ENCODE peak calls at places on chromosomes 3 and 15, in ten cellular contexts. One of them, this sample, is unnamed.

GRCh38 chr3:146416366-146416765 is 53.0 kb downstream of the PLSCR2 start:
- DNase-seq in astrocyte of the spinal cord: no peak
- DNase-seq in tibial artery: no peak
- DNase-seq in astrocyte of the cerebellum: no peak
- DNase-seq in neural progenitor cell: no peak
- DNase-seq in cardiac muscle cell: no peak
- DNase-seq in heart left ventricle: no peak
- DNase-seq in NB4: no peak
- DNase-seq in GM23338: no peak
- DNase-seq in fibroblast of the aortic adventitia: no peak
- DNase-seq in this sample: no peak

GRCh38 chr15:101210058-101210457 is 41.8 kb downstream of the CHSY1 start:
- DNase-seq in astrocyte of the cerebellum: no peak
- DNase-seq in GM23338: no peak
- DNase-seq in astrocyte of the spinal cord: no peak
- DNase-seq in fibroblast of the aortic adventitia: no peak
- DNase-seq in cardiac muscle cell: no peak
- DNase-seq in NB4: no peak
- DNase-seq in neural progenitor cell: no peak
- DNase-seq in tibial artery: no peak
- DNase-seq in heart left ventricle: no peak
- DNase-seq in this sample: no peak

GRCh38 chr15:36432162-36432561 is 147.3 kb upstream of the CDIN1 start:
- DNase-seq in heart left ventricle: no peak
- DNase-seq in tibial artery: no peak
- DNase-seq in fibroblast of the aortic adventitia: no peak
- DNase-seq in neural progenitor cell: no peak
- DNase-seq in cardiac muscle cell: no peak
- DNase-seq in astrocyte of the spinal cord: peak; percentile 93
- DNase-seq in GM23338: no peak
- DNase-seq in NB4: no peak
- DNase-seq in astrocyte of the cerebellum: peak; percentile 33
- DNase-seq in this sample: no peak

GRCh38 chr3:107604057-107604802 is 81.5 kb downstream of the BBX start:
- DNase-seq in astrocyte of the spinal cord: peak; percentile 44
- DNase-seq in heart left ventricle: no peak
- DNase-seq in neural progenitor cell: no peak
- DNase-seq in cardiac muscle cell: no peak
- DNase-seq in NB4: no peak
- DNase-seq in astrocyte of the cerebellum: no peak
- DNase-seq in GM23338: no peak
- DNase-seq in tibial artery: no peak
- DNase-seq in fibroblast of the aortic adventitia: peak; percentile 81
- DNase-seq in this sample: peak; percentile 70

GRCh38 chr15:101398247-101398646 is 91.3 kb downstream of the PCSK6 start:
- DNase-seq in neural progenitor cell: no peak
- DNase-seq in GM23338: no peak
- DNase-seq in fibroblast of the aortic adventitia: no peak
- DNase-seq in astrocyte of the cerebellum: no peak
- DNase-seq in NB4: no peak
- DNase-seq in cardiac muscle cell: no peak
- DNase-seq in tibial artery: no peak
- DNase-seq in heart left ventricle: no peak
- DNase-seq in astrocyte of the spinal cord: no peak
- DNase-seq in this sample: no peak

GRCh38 chr3:11711826-11712225 is 68.1 kb upstream of the VGLL4 start:
- DNase-seq in NB4: no peak
- DNase-seq in neural progenitor cell: no peak
- DNase-seq in cardiac muscle cell: no peak
- DNase-seq in heart left ventricle: no peak
- DNase-seq in tibial artery: no peak
- DNase-seq in astrocyte of the cerebellum: no peak
- DNase-seq in fibroblast of the aortic adventitia: no peak
- DNase-seq in GM23338: no peak
- DNase-seq in astrocyte of the spinal cord: no peak
- DNase-seq in this sample: no peak

GRCh38 chr3:43764471-43764870 is 73.7 kb downstream of the ABHD5 start:
- DNase-seq in astrocyte of the cerebellum: no peak
- DNase-seq in cardiac muscle cell: no peak
- DNase-seq in tibial artery: no peak
- DNase-seq in fibroblast of the aortic adventitia: no peak
- DNase-seq in NB4: no peak
- DNase-seq in heart left ventricle: no peak
- DNase-seq in astrocyte of the spinal cord: no peak
- DNase-seq in GM23338: no peak
- DNase-seq in neural progenitor cell: no peak
- DNase-seq in this sample: no peak

GRCh38 chr3:15428539-15428938 is 1.1 kb downstream of the EAF1 start:
- DNase-seq in fibroblast of the aortic adventitia: peak; percentile 69
- DNase-seq in heart left ventricle: no peak
- DNase-seq in GM23338: no peak
- DNase-seq in neural progenitor cell: no peak
- DNase-seq in tibial artery: no peak
- DNase-seq in cardiac muscle cell: no peak
- DNase-seq in astrocyte of the spinal cord: peak; percentile 14
- DNase-seq in NB4: peak; percentile 37
- DNase-seq in astrocyte of the cerebellum: no peak
- DNase-seq in this sample: peak; percentile 56

GRCh38 chr15:73932381-73933191 is 6.3 kb downstream of the LOXL1 start:
- DNase-seq in GM23338: no peak
- DNase-seq in neural progenitor cell: no peak
- DNase-seq in astrocyte of the cerebellum: no peak
- DNase-seq in tibial artery: peak; percentile 15
- DNase-seq in heart left ventricle: no peak
- DNase-seq in fibroblast of the aortic adventitia: peak; percentile 32
- DNase-seq in astrocyte of the spinal cord: no peak
- DNase-seq in cardiac muscle cell: no peak
- DNase-seq in NB4: no peak
- DNase-seq in this sample: peak; percentile 22

GRCh38 chr15:84985158-84985557 is 3.5 kb downstream of the PDE8A start:
- DNase-seq in neural progenitor cell: no peak
- DNase-seq in tibial artery: no peak
- DNase-seq in fibroblast of the aortic adventitia: no peak
- DNase-seq in astrocyte of the spinal cord: no peak
- DNase-seq in heart left ventricle: no peak
- DNase-seq in NB4: no peak
- DNase-seq in GM23338: no peak
- DNase-seq in cardiac muscle cell: no peak
- DNase-seq in astrocyte of the cerebellum: no peak
- DNase-seq in this sample: no peak

GRCh38 chr3:184557348-184557950 is 4.1 kb upstream of the EPHB3 start:
- DNase-seq in NB4: no peak
- DNase-seq in GM23338: no peak
- DNase-seq in fibroblast of the aortic adventitia: no peak
- DNase-seq in neural progenitor cell: no peak
- DNase-seq in astrocyte of the spinal cord: no peak
- DNase-seq in heart left ventricle: no peak
- DNase-seq in cardiac muscle cell: no peak
- DNase-seq in astrocyte of the cerebellum: no peak
- DNase-seq in tibial artery: no peak
- DNase-seq in this sample: no peak

GRCh38 chr3:190183121-190183520 is 62.4 kb upstream of the P3H2 start:
- DNase-seq in NB4: no peak
- DNase-seq in heart left ventricle: peak; percentile 10
- DNase-seq in astrocyte of the cerebellum: peak; percentile 94
- DNase-seq in astrocyte of the spinal cord: peak; percentile 96
- DNase-seq in tibial artery: no peak
- DNase-seq in neural progenitor cell: peak; percentile 23
- DNase-seq in fibroblast of the aortic adventitia: peak; percentile 88
- DNase-seq in GM23338: peak; percentile 18
- DNase-seq in cardiac muscle cell: peak; percentile 42
- DNase-seq in this sample: peak; percentile 84

GRCh38 chr3:115071611-115072010 is 75.5 kb downstream of the ZBTB20 start:
- DNase-seq in astrocyte of the cerebellum: no peak
- DNase-seq in fibroblast of the aortic adventitia: peak; percentile 61
- DNase-seq in tibial artery: no peak
- DNase-seq in astrocyte of the spinal cord: peak; percentile 57
- DNase-seq in NB4: no peak
- DNase-seq in cardiac muscle cell: no peak
- DNase-seq in heart left ventricle: no peak
- DNase-seq in GM23338: no peak
- DNase-seq in neural progenitor cell: peak; percentile 8
- DNase-seq in this sample: peak; percentile 80

GRCh38 chr3:5095879-5096278 is 26.2 kb upstream of the ARL8B start:
- DNase-seq in heart left ventricle: peak; percentile 48
- DNase-seq in cardiac muscle cell: peak; percentile 67
- DNase-seq in astrocyte of the spinal cord: peak; percentile 68
- DNase-seq in NB4: no peak
- DNase-seq in fibroblast of the aortic adventitia: peak; percentile 2
- DNase-seq in neural progenitor cell: peak; percentile 61
- DNase-seq in tibial artery: no peak
- DNase-seq in astrocyte of the cerebellum: peak; percentile 11
- DNase-seq in GM23338: peak; percentile 78
- DNase-seq in this sample: peak; percentile 58

GRCh38 chr3:86988235-86988634 is 2.7 kb downstream of the VGLL3 start:
- DNase-seq in neural progenitor cell: no peak
- DNase-seq in tibial artery: no peak
- DNase-seq in NB4: no peak
- DNase-seq in fibroblast of the aortic adventitia: peak; percentile 94
- DNase-seq in heart left ventricle: no peak
- DNase-seq in GM23338: no peak
- DNase-seq in cardiac muscle cell: no peak
- DNase-seq in astrocyte of the spinal cord: peak; percentile 84
- DNase-seq in astrocyte of the cerebellum: no peak
- DNase-seq in this sample: peak; percentile 91

GRCh38 chr15:40240619-40241304 is 1.9 kb downstream of the PAK6 start:
- DNase-seq in astrocyte of the cerebellum: no peak
- DNase-seq in cardiac muscle cell: no peak
- DNase-seq in tibial artery: no peak
- DNase-seq in GM23338: no peak
- DNase-seq in heart left ventricle: no peak
- DNase-seq in fibroblast of the aortic adventitia: no peak
- DNase-seq in NB4: no peak
- DNase-seq in neural progenitor cell: no peak
- DNase-seq in astrocyte of the spinal cord: no peak
- DNase-seq in this sample: no peak

DNA sequence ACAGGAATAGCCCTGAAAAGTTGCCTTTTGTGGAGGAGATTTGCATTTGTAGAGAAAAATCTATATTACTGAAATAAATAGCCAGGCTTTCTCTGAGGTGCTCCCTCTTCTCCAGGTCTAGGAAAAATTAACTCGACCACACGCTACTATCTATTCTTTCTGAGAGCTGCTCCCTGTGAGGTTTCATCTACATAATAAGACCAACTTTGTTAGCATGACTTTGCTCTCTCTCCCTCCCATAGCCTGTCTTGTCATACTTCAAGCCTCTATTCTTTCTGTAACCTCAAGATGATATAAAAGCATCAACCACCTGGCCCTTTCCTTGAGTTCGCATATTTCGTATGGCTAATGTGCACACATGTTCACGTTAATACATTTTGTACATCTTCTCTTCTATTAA is 75.8 kb upstream of the STRIT1 start:
- DNase-seq in tibial artery: no peak
- DNase-seq in cardiac muscle cell: no peak
- DNase-seq in astrocyte of the spinal cord: no peak
- DNase-seq in astrocyte of the cerebellum: no peak
- DNase-seq in GM23338: peak; percentile 50
- DNase-seq in fibroblast of the aortic adventitia: no peak
- DNase-seq in neural progenitor cell: no peak
- DNase-seq in heart left ventricle: no peak
- DNase-seq in NB4: no peak
- DNase-seq in this sample: no peak
- H3K4me3 ChIP-seq in tibial artery: no peak overlapping the region
- H3K4me3 ChIP-seq in cardiac muscle cell: no peak overlapping the region
- H3K4me3 ChIP-seq in astrocyte of the spinal cord: no peak overlapping the region
- H3K4me3 ChIP-seq in astrocyte of the cerebellum: no peak overlapping the region
- H3K4me3 ChIP-seq in GM23338: peak overlapping the region; percentile 25
- H3K4me3 ChIP-seq in fibroblast of the aortic adventitia: no peak overlapping the region
- H3K4me3 ChIP-seq in neural progenitor cell: no peak overlapping the region
- H3K4me3 ChIP-seq in heart left ventricle: no peak overlapping the region
- H3K4me3 ChIP-seq in NB4: no peak overlapping the region
- H3K4me3 ChIP-seq in this sample: no peak overlapping the region

DNA sequence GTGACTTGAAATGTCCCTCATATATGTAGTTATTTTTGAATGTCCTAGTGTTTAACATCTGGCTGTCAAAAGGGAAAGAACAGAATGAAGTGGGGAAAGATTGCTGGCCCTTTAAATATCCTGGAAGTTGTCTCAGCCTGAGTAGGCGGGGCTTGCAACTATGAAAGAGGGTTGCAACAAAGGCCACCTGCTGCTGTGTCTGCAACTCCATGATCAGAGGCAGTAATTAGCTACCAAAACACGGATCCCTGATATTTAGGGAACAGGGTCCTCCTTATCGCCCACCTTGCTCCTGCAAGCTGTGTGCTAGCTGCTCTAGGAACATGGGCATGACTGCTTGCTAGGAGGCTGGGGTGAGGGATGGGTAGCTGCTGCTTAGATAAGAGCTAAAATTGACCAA is 100.2 kb upstream of the CFAP20DC start:
- DNase-seq in astrocyte of the spinal cord: no peak
- DNase-seq in tibial artery: no peak
- DNase-seq in heart left ventricle: no peak
- DNase-seq in fibroblast of the aortic adventitia: no peak
- DNase-seq in NB4: no peak
- DNase-seq in astrocyte of the cerebellum: no peak
- DNase-seq in cardiac muscle cell: no peak
- DNase-seq in neural progenitor cell: peak; percentile 58
- DNase-seq in GM23338: peak; percentile 68
- DNase-seq in this sample: no peak
- TF ChIP-seq CTCF in astrocyte of the spinal cord: no peak
- TF ChIP-seq CTCF in tibial artery: no peak
- TF ChIP-seq CTCF in heart left ventricle: no peak
- TF ChIP-seq CTCF in fibroblast of the aortic adventitia: no peak
- TF ChIP-seq CTCF in NB4: no peak
- TF ChIP-seq CTCF in astrocyte of the cerebellum: no peak
- TF ChIP-seq CTCF in cardiac muscle cell: no peak
- TF ChIP-seq CTCF in neural progenitor cell: no peak
- TF ChIP-seq CTCF in GM23338: no peak
- TF ChIP-seq CTCF in this sample: no peak

DNA sequence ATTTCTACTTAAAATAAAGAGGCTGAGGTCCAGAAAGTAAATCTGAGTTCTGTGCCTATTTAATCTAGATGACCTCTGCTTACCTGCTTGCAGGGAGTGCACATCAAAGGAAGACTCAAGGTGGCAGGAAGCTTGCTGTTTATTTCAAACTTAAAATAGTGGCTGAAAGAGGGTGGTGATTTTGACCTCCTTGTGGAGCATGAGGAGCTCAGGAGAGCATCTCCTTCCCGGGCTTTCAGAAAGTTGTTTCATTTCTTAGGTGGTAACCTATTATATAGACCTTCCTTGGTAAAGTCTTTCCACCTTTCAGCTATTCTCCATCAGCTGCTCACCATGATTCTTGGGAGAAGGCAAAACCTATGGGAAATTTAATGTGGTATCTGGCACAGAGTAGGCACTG is 494 bp downstream of the GCSAM start:
- DNase-seq in fibroblast of the aortic adventitia: no peak
- DNase-seq in GM23338: no peak
- DNase-seq in astrocyte of the cerebellum: no peak
- DNase-seq in NB4: no peak
- DNase-seq in cardiac muscle cell: no peak
- DNase-seq in astrocyte of the spinal cord: no peak
- DNase-seq in tibial artery: no peak
- DNase-seq in heart left ventricle: no peak
- DNase-seq in neural progenitor cell: no peak
- DNase-seq in this sample: no peak
- H3K4me3 ChIP-seq in fibroblast of the aortic adventitia: no peak overlapping the region
- H3K4me3 ChIP-seq in GM23338: no peak overlapping the region
- H3K4me3 ChIP-seq in astrocyte of the cerebellum: no peak overlapping the region
- H3K4me3 ChIP-seq in NB4: no peak overlapping the region
- H3K4me3 ChIP-seq in cardiac muscle cell: no peak overlapping the region
- H3K4me3 ChIP-seq in astrocyte of the spinal cord: no peak overlapping the region
- H3K4me3 ChIP-seq in tibial artery: no peak overlapping the region
- H3K4me3 ChIP-seq in heart left ventricle: peak overlapping the region; percentile 43
- H3K4me3 ChIP-seq in neural progenitor cell: no peak overlapping the region
- H3K4me3 ChIP-seq in this sample: no peak overlapping the region

GRCh38 chr15:91946914-91947313 is 93.4 kb downstream of the SLCO3A1 start:
- DNase-seq in astrocyte of the spinal cord: no peak
- DNase-seq in tibial artery: no peak
- DNase-seq in fibroblast of the aortic adventitia: no peak
- DNase-seq in neural progenitor cell: peak; percentile 38
- DNase-seq in GM23338: peak; percentile 59
- DNase-seq in cardiac muscle cell: no peak
- DNase-seq in heart left ventricle: peak; percentile 48
- DNase-seq in NB4: peak; percentile 34
- DNase-seq in astrocyte of the cerebellum: no peak
- DNase-seq in this sample: no peak
- TF ChIP-seq CTCF in astrocyte of the spinal cord: no peak
- TF ChIP-seq CTCF in tibial artery: no peak
- TF ChIP-seq CTCF in fibroblast of the aortic adventitia: no peak
- TF ChIP-seq CTCF in neural progenitor cell: peak; percentile 24
- TF ChIP-seq CTCF in GM23338: peak; percentile 49
- TF ChIP-seq CTCF in cardiac muscle cell: peak; percentile 9
- TF ChIP-seq CTCF in heart left ventricle: peak; percentile 19
- TF ChIP-seq CTCF in NB4: no peak
- TF ChIP-seq CTCF in astrocyte of the cerebellum: no peak
- TF ChIP-seq CTCF in this sample: peak; percentile 11